ENCODE peak calls at places on chromosomes 5 and 9, in five cellular contexts. B, D, Q, M and V are unnamed samples.

GRCh38 chr5:139752506-139753350 is 42.9 kb upstream of the PSD2 start:
- DNase-seq in M (no peak), B (no peak), Q (no peak), D (peak; percentile 46), V (no peak)

GRCh38 chr5:131265318-131265803 is 1.5 kb downstream of the CDC42SE2 start:
- DNase-seq in M (no peak), D (peak; percentile 32), B (no peak), Q (no peak), V (peak; percentile 44)

GRCh38 chr5:135041145-135041587 is 7.1 kb upstream of the PITX1 start:
- DNase-seq in D (no peak), M (no peak), B (no peak), Q (no peak), V (no peak)

GRCh38 chr9:132750668-132751067 is 80.4 kb downstream of the GTF3C4 start:
- DNase-seq in Q (no peak), M (no peak), D (no peak), B (no peak), V (no peak)

GRCh38 chr9:105510024-105510423 is 47.9 kb upstream of the FKTN start:
- DNase-seq in D (peak; percentile 47), Q (no peak), M (no peak), B (no peak), V (no peak)

GRCh38 chr9:93456504-93456903 is 3.1 kb upstream of the FAM120AOS start:
- DNase-seq in D (no peak), Q (no peak), B (no peak), M (no peak), V (no peak)

GRCh38 chr5:173454381-173454763 is 126.2 kb upstream of the STC2 start:
- DNase-seq in Q (no peak), B (no peak), D (peak; percentile 91), M (no peak), V (no peak)

GRCh38 chr5:112689510-112689909 is 48.2 kb upstream of the APC start:
- DNase-seq in D (peak; percentile 22), M (no peak), Q (no peak), B (no peak), V (no peak)

GRCh38 chr9:24464321-24464951 is 81.3 kb downstream of the IZUMO3 start:
- DNase-seq in Q (no peak), D (peak; percentile 55), M (no peak), B (no peak), V (no peak)

GRCh38 chr5:138068742-138069375 is 15.0 kb upstream of the WNT8A start:
- DNase-seq in D (peak; percentile 84), M (peak; percentile 90), Q (peak; percentile 73), B (peak; percentile 65), V (peak; percentile 93)

GRCh38 chr5:138064526-138064925 is 19.3 kb upstream of the WNT8A start:
- DNase-seq in M (no peak), D (peak; percentile 16), Q (no peak), B (no peak), V (no peak)

DNA sequence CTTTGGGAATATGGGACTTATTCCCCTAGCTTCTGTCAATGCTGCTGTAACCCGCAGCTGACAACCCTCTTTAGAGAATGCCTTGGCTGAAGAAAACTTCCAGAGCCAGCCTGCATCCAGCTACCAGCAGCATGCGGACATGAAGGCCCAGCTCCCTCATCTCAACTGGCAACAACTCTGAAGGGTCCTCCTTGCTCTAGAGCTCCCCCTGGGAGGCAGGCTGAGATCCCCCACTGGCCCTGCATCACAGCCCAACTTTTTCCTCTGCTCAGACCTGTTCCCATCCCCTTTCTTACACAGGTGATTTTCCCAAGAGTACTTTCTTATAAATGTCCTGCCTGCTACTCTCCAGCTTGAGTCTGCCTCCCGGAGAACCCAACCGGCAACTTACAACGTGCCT is 18.7 kb upstream of the WNT8A start:
- DNase-seq in Q (peak; percentile 30), B (peak; percentile 8), D (no peak), M (no peak), V (peak; percentile 40)
- TF ChIP-seq CTCF in Q (peak; percentile 46), B (peak; percentile 27), D (peak; percentile 21), M (peak; percentile 28), V (peak; percentile 60)

GRCh38 chr9:70580593-70581195 is 166.2 kb upstream of the KLF9 start:
- DNase-seq in D (no peak), B (no peak), M (peak; percentile 21), Q (no peak), V (no peak)

GRCh38 chr9:70576121-70576520 is 161.7 kb upstream of the KLF9 start:
- DNase-seq in Q (no peak), D (no peak), M (no peak), B (no peak), V (no peak)

GRCh38 chr9:70577671-70578070 is 163.2 kb upstream of the KLF9 start:
- DNase-seq in Q (no peak), B (no peak), D (no peak), M (no peak), V (no peak)

GRCh38 chr9:70579686-70580085 is 165.2 kb upstream of the KLF9 start:
- DNase-seq in Q (no peak), D (no peak), B (no peak), M (peak; percentile 36), V (no peak)

DNA sequence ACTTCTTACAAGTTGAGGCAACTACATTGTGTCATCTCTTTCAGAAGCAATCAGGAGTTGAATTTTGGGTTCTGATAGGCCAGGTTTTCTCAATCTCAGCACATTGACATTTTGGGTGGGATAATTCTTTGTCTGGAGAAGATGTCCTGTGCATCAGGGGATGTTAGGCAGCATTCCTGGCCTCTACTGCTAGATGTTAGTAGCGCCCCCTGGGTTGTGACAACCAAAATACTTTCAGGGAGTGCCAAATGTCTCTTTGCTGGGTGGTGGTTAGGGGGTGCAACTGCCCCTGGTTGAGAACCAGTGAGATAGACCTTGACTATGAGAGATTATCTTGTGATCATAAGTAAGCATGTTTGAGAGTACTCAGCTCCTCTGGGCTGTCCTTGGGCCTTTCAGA is 164.3 kb upstream of the KLF9 start:
- DNase-seq in Q (no peak), D (no peak), M (peak; percentile 34), B (no peak), V (no peak)
- TF ChIP-seq CTCF in Q (no peak), D (no peak), M (no peak), B (no peak), V (no peak)

GRCh38 chr5:113804943-113805342 is 291.4 kb downstream of the YTHDC2 start:
- DNase-seq in B (no peak), D (no peak), M (no peak), Q (peak; percentile 10), V (no peak)
- TF ChIP-seq CTCF in B (no peak), D (no peak), M (no peak), Q (no peak), V (no peak)

GRCh38 chr5:159527546-159527945 is 197.3 kb upstream of the IL12B start:
- DNase-seq in B (no peak), D (no peak), M (no peak), Q (no peak), V (no peak)

GRCh38 chr5:159522841-159523240 is 192.6 kb upstream of the IL12B start:
- DNase-seq in M (no peak), Q (no peak), B (no peak), D (no peak), V (no peak)

GRCh38 chr5:159519365-159519764 is 189.1 kb upstream of the IL12B start:
- DNase-seq in M (no peak), Q (no peak), D (peak; percentile 21), B (no peak), V (no peak)

GRCh38 chr5:159525117-159525516 is 194.8 kb upstream of the IL12B start:
- DNase-seq in D (peak; percentile 59), M (no peak), Q (no peak), B (no peak), V (no peak)
- TF ChIP-seq CTCF in D (no peak), M (peak; percentile 23), Q (peak; percentile 34), B (no peak), V (no peak)

DNA sequence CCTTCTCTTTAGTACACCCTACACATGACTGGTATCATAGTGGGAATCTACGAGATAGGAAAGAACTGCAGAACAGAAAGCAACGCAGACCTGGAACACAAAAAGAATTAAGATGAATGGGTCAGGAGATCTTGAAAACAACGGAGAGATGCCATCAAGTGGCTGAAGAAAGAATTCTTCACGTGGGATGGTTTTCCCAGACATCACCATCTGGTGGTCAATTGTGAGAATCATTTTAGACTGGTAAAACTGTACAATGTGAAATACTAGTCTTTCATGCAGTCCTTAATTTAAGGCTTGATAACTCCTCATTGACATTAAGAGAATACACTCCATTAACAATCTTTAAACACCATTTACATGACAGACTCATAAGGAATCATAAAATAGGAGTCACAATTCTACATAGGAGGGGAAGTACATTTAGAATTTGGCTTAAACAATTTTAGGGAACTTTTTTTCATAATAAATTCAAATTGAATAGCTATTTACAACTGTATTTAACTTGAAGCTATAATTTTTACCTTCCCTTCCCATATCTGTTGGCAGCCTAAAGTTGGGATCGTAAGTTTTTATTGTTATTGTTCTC is 128.4 kb upstream of the TRPM3 start:
- DNase-seq in M (no peak), B (peak; percentile 20), Q (peak; percentile 75), D (peak; percentile 86), V (peak; percentile 19)
- TF ChIP-seq CTCF in M (peak; percentile 88), B (peak; percentile 73), Q (peak; percentile 81), D (peak; percentile 83), V (peak; percentile 39)

DNA sequence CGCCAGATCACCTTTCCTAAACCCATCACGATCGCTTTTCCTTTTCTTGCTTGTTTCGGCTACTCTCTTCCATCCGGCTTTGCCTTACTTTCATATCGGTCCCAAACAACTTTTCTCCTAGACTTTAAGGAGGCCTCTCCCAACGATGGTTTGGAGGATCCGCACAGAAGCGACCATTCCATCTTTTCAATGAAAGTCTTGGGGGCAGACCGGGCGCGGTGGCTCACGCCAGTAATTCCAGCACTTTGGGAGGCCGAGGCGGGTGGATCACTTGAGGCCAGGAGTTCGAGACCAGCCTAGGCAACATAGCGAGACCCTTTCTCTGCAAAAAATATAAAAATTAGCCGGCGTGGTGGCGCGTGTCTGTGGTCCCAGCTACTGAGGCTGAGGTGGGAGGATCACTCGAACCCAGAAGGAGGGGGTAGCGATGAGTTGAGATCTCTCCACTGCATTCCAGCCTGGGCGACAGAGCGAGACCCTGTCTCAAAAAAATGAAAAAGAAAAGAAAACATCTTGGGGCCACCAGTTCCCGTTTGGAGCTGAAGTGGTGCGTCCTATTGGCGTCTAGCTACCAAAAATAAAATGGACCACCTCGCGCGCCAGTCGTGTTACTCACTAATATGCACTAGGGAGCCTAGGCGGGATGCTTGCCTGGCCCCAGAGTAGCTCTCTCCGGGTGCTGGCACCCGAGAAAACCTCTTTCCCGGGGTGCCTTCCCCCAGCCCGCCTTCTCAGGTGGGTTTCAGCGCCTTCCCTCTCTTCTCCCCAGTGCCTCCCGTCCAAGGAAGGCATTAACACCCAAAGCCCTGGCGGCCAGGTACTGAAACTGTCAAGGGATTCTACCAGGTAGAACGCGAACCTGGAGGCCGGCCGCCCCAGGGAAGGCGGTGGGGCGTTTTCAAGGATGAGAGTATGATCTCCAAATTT is 800 bp upstream of the AP3B1 start:
- DNase-seq in D (peak; percentile 16), Q (peak; percentile 19), B (peak; percentile 30), M (no peak), V (peak; percentile 81)
- TF ChIP-seq CTCF in D (peak; percentile 29), Q (peak; percentile 29), B (peak; percentile 18), M (peak; percentile 17), V (peak; percentile 54)